ENCODE peak calls at places on chromosome 19, in seven cellular contexts. C is NCI-H2227 treated with DMSO at 0.1 percent for 48 hours, E is dermis microvascular lymphatic vessel endothelial cell, X is MM.1S, G is GM04503, I is AG09319, V is mesenchymal stem cell. H is an unnamed sample.
A peak's percentile ranks its signal among the peaks of the same experiment; 100 is the strongest.

GRCh38 chr19:29305268-29305667 is 92.3 kb upstream of the UQCRFS1 start:
- DNase-seq in C (no peak), E (no peak), X (no peak), G (no peak), I (no peak), V (no peak), H (no peak)

GRCh38 chr19:39407394-39407643 is 672 bp downstream of the ZFP36 start:
- DNase-seq in C (no peak), E (no peak), X (no peak), G (no peak), I (no peak), V (no peak), H (no peak)

GRCh38 chr19:52961981-52962380 is 700 bp downstream of the ZNF816 start:
- DNase-seq in C (peak; percentile 43), E (no peak), X (no peak), G (no peak), I (no peak), V (no peak), H (no peak)

GRCh38 chr19:44608391-44608821 is 5.0 kb upstream of the IGSF23 start:
- DNase-seq in C (no peak), E (peak; percentile 29), X (no peak), G (no peak), I (no peak), V (peak; percentile 48), H (no peak)

GRCh38 chr19:47107953-47108746 is 5.4 kb downstream of the ZC3H4 start:
- DNase-seq in C (peak; percentile 2), E (no peak), X (no peak), G (no peak), I (no peak), V (no peak), H (no peak)

GRCh38 chr19:5086725-5087439 is 118.0 kb downstream of the KDM4B start:
- DNase-seq in C (no peak), E (no peak), X (no peak), G (no peak), I (no peak), V (no peak), H (peak; percentile 70)

GRCh38 chr19:49631279-49631588 is 8.7 kb downstream of the RRAS start:
- DNase-seq in C (no peak), E (peak; percentile 23), X (no peak), G (no peak), I (no peak), V (no peak), H (no peak)

GRCh38 chr19:55266840-55267239 is 8.0 kb upstream of the PPP6R1 start:
- DNase-seq in C (no peak), E (no peak), X (no peak), G (no peak), I (no peak), V (no peak), H (no peak)

GRCh38 chr19:16412596-16413355 is 59.0 kb downstream of the EPS15L1 start:
- DNase-seq in C (no peak), E (no peak), X (no peak), G (no peak), I (no peak), V (no peak), H (no peak)

GRCh38 chr19:798415-799075 is 1.3 kb downstream of the PTBP1 start:
- DNase-seq in C (no peak), E (no peak), X (no peak), G (no peak), I (no peak), V (no peak), H (peak; percentile 31)

GRCh38 chr19:51695702-51696315 is 2.7 kb downstream of the SPACA6 start:
- DNase-seq in C (no peak), E (no peak), X (no peak), G (no peak), I (no peak), V (no peak), H (no peak)

GRCh38 chr19:11191273-11191755 is 6.0 kb downstream of the KANK2 start:
- DNase-seq in C (no peak), E (peak; percentile 57), X (no peak), G (no peak), I (no peak), V (peak; percentile 86), H (peak; percentile 88)

GRCh38 chr19:55552620-55553019 is 7.3 kb upstream of the SBK3 start:
- DNase-seq in C (no peak), E (no peak), X (peak; percentile 35), G (peak; percentile 89), I (peak; percentile 18), V (peak; percentile 72), H (no peak)

GRCh38 chr19:30877591-30878230 is 471.5 kb downstream of the TSHZ3 start:
- DNase-seq in C (no peak), E (no peak), X (no peak), G (no peak), I (no peak), V (no peak), H (no peak)

H was measured in psoas muscle.